ENCODE peak calls at places on chromosome 3, in six cellular contexts. D, H, O, C, X and W are unnamed samples. For H3F3A, the result is how much of the 10 kb centered on the place peaks cover.

GRCh38 chr3:156535162-156535627 is 19.7 kb downstream of the SSR3 start:
- DNase-seq in D (peak), H (peak), O (peak), C (no peak), X (no peak), W (no peak)

GRCh38 chr3:133944641-133945441 is 49.2 kb upstream of the RAB6B start:
- DNase-seq in D (no peak), H (peak), O (peak), C (no peak), X (peak), W (no peak)

GRCh38 chr3:184486614-184487013 is 75.0 kb upstream of the EPHB3 start:
- DNase-seq in D (no peak), H (no peak), O (no peak), C (no peak), X (no peak), W (no peak)

GRCh38 chr3:52216585-52217408 is 8.6 kb downstream of the TLR9 start:
- DNase-seq in D (no peak), H (peak), O (peak), C (no peak), X (peak), W (no peak)

GRCh38 chr3:139394116-139394515 is 4.7 kb upstream of the COPB2 start:
- DNase-seq in D (no peak), H (no peak), O (no peak), C (no peak), X (no peak), W (no peak)

GRCh38 chr3:178320481-178321352 is 215.5 kb upstream of the KCNMB2 start:
- DNase-seq in D (no peak), H (peak), O (peak), C (peak), X (peak), W (no peak)

GRCh38 chr3:122560680-122561079 is 3.4 kb downstream of the PARP9 start:
- DNase-seq in D (peak), H (peak), O (peak), C (peak), X (peak), W (peak)

GRCh38 chr3:110344897-110345767 is 726.5 kb upstream of the NECTIN3 start:
- DNase-seq in D (no peak), H (no peak), O (no peak), C (no peak), X (no peak), W (no peak)

GRCh38 chr3:52696830-52697621 is 8.6 kb downstream of the GLT8D1 start:
- DNase-seq in D (no peak), H (no peak), O (no peak), C (peak), X (no peak), W (no peak)

GRCh38 chr3:116741462-116741861 is 31.9 kb downstream of the TUSC7 start:
- DNase-seq in D (peak), H (no peak), O (no peak), C (no peak), X (peak), W (peak)

GRCh38 chr3:26049956-26050355 is 260.1 kb downstream of the OXSM start:
- DNase-seq in D (no peak), H (no peak), O (no peak), C (no peak), X (no peak), W (no peak)

GRCh38 chr3:13301295-13301987 is 118.7 kb downstream of the NUP210 start:
- DNase-seq in D (peak), H (peak), O (peak), C (no peak), X (no peak), W (peak)

GRCh38 chr3:90007786-90008499 is 900.5 kb downstream of the EPHA3 start:
- DNase-seq in D (no peak), H (no peak), O (no peak), C (no peak), X (no peak), W (no peak)

GRCh38 chr3:46845397-46845859 is 17.8 kb downstream of the MYL3 start:
- DNase-seq in D (peak), H (no peak), O (peak), C (no peak), X (peak), W (peak)

GRCh38 chr3:170726976-170727661 is 141.2 kb upstream of the SLC7A14 start:
- DNase-seq in D (no peak), H (peak), O (peak), C (no peak), X (no peak), W (no peak)

GRCh38 chr3:156599475-156599874 is 44.6 kb upstream of the SSR3 start:
- DNase-seq in D (peak), H (no peak), O (no peak), C (no peak), X (no peak), W (peak)

GRCh38 chr3:72816843-72817485 is 31.3 kb downstream of the SHQ1 start:
- DNase-seq in D (no peak), H (no peak), O (no peak), C (peak), X (no peak), W (no peak)

GRCh38 chr3:72821170-72821781 is 27.0 kb downstream of the SHQ1 start:
- DNase-seq in D (no peak), H (no peak), O (peak), C (no peak), X (no peak), W (no peak)

GRCh38 chr3:72820405-72820804 is 27.8 kb downstream of the SHQ1 start:
- DNase-seq in D (no peak), H (no peak), O (peak), C (no peak), X (no peak), W (no peak)

GRCh38 chr3:72818915-72819314 is 29.3 kb downstream of the SHQ1 start:
- DNase-seq in D (no peak), H (no peak), O (no peak), C (no peak), X (no peak), W (no peak)

DNA sequence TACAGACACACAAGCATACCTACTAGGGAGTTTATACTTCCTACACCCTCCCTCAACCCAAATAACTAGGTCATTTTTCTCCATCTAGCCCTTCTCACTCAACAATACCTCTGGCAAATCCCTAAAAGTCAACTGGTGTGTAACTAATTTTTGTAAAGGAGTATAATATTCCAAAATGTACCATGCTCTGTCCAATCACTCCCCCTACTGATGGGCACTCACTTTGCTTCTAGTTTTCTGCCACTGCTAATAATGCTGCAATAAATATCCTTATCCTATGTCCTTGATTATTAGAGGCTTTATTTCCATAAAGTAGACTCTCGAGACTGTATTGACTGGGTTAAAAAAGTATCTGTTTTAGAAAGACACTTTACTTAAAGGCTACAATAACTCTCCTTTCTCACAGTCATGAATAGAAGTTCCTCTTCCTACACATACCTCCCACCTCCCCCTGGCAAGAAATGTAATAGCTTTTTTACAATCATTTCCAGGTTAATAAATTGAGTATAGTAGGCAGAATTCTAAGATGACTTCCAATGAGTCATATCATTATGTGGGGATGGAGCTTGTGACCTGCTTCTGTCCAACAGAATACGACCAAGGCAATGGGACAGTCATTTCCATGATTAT is 30.0 kb downstream of the SHQ1 start:
- DNase-seq in D (no peak), H (peak), O (peak), C (peak), X (peak), W (peak)
- TF ChIP-seq CTCF in D (peak), H (peak), O (peak), C (peak), X (peak), W (peak)

GRCh38 chr3:149572796-149573414 is 84.9 kb downstream of the WWTR1 start:
- DNase-seq in D (no peak), H (no peak), O (peak), C (no peak), X (no peak), W (no peak)
- H3F3A ChIP-seq in D (under half), H (under half), O (under half), C (under half), X (under half), W (under half)

GRCh38 chr3:15820911-15821310 is 23.1 kb upstream of the ANKRD28 start:
- DNase-seq in D (no peak), H (no peak), O (no peak), C (no peak), X (no peak), W (no peak)
- TF ChIP-seq CTCF in D (no peak), H (no peak), O (no peak), C (no peak), X (peak), W (no peak)

GRCh38 chr3:9385209-9385936 is 12.0 kb upstream of the SETD5 start:
- DNase-seq in D (no peak), H (no peak), O (no peak), C (no peak), X (no peak), W (no peak)
- H3F3A ChIP-seq in D (under half), H (half or more), O (under half), C (under half), X (half or more), W (half or more)

GRCh38 chr3:49689046-49689886 is at the start of the genes MST1 and RNF123:
- DNase-seq in D (peak), H (peak), O (peak), C (peak), X (peak), W (peak)
- TF ChIP-seq CTCF in D (no peak), H (no peak), O (peak), C (peak), X (peak), W (peak)

GRCh38 chr3:98846101-98846500 is 55.4 kb downstream of the DCBLD2 start:
- DNase-seq in D (no peak), H (no peak), O (no peak), C (no peak), X (no peak), W (no peak)
- H3F3A ChIP-seq in D (under half), H (under half), O (under half), C (under half), X (half or more), W (under half)

GRCh38 chr3:115396801-115397200 is 226.5 kb upstream of the GAP43 start:
- DNase-seq in D (no peak), H (no peak), O (no peak), C (no peak), X (no peak), W (no peak)
- TF ChIP-seq CTCF in D (no peak), H (no peak), O (no peak), C (no peak), X (no peak), W (no peak)

GRCh38 chr3:132596816-132597433 is at the start of gene ACKR4:
- DNase-seq in D (no peak), H (no peak), O (no peak), C (peak), X (no peak), W (no peak)
- H3F3A ChIP-seq in D (under half), H (under half), O (under half), C (under half), X (under half), W (under half)

GRCh38 chr3:98798820-98799219 is 35.7 kb downstream of the ST3GAL6 start:
- DNase-seq in D (no peak), H (no peak), O (no peak), C (no peak), X (no peak), W (no peak)
- TF ChIP-seq CTCF in D (no peak), H (no peak), O (no peak), C (peak), X (no peak), W (no peak)